ENCODE peak calls at places on chromosomes 6 and 20, in seven cellular contexts. Y is non-pigmented ciliary epithelial cell, P is ecto neural progenitor cell, I is adipocyte, L is Panc1, E is HCEC 1CT, T is HCT116. Z is an unnamed sample.

GRCh38 chr6:30836431-30836866 is 47.9 kb upstream of the DDR1 start:
- DNase-seq in I (peak), T (no peak), P (no peak), L (no peak), Y (no peak), E (peak), Z (peak)

GRCh38 chr20:12358655-12359009 is 440.9 kb downstream of the BTBD3 start:
- DNase-seq in I (no peak), P (no peak), L (no peak), T (no peak), Y (no peak), E (no peak), Z (no peak)

GRCh38 chr6:67814262-67814661 is 820.8 kb upstream of the ADGRB3 start:
- DNase-seq in L (no peak), I (no peak), T (no peak), P (no peak), E (no peak), Y (no peak), Z (no peak)

GRCh38 chr6:144725731-144726522 is 440.8 kb downstream of the UTRN start:
- DNase-seq in P (no peak), T (no peak), L (no peak), Y (no peak), I (no peak), E (no peak), Z (no peak)

GRCh38 chr6:72260489-72260888 is 361.4 kb upstream of the KCNQ5 start:
- DNase-seq in P (no peak), I (peak), T (no peak), E (no peak), Y (no peak), L (no peak), Z (peak)

GRCh38 chr6:125097186-125097585 is 56.4 kb upstream of the TPD52L1 start:
- DNase-seq in L (no peak), Y (no peak), E (no peak), T (no peak), P (no peak), I (no peak), Z (no peak)

GRCh38 chr20:63917811-63918210 is 22.9 kb downstream of the DNAJC5 start:
- DNase-seq in T (no peak), I (no peak), P (no peak), E (no peak), Y (no peak), L (no peak), Z (no peak)

GRCh38 chr20:41221614-41222218 is 84.4 kb downstream of the PLCG1 start:
- DNase-seq in Y (no peak), I (no peak), L (no peak), T (no peak), P (no peak), E (no peak), Z (no peak)

GRCh38 chr6:118097576-118097975 is 190.5 kb downstream of the SLC35F1 start:
- DNase-seq in T (no peak), L (no peak), Y (no peak), P (no peak), I (no peak), E (no peak), Z (no peak)

GRCh38 chr20:38728237-38728761 is 4.0 kb downstream of the SLC32A1 start:
- DNase-seq in P (peak), L (no peak), I (no peak), E (no peak), Y (no peak), T (no peak), Z (no peak)

GRCh38 chr20:36132802-36133211 is 21.7 kb upstream of the EPB41L1 start:
- DNase-seq in E (no peak), Y (no peak), L (no peak), I (no peak), T (no peak), P (no peak), Z (no peak)

GRCh38 chr20:58289143-58289542 is 20.4 kb upstream of the RAB22A start:
- DNase-seq in I (no peak), E (no peak), Y (no peak), L (no peak), P (no peak), T (no peak), Z (no peak)

GRCh38 chr6:42131531-42131930 is 10.9 kb downstream of the C6orf132 start:
- DNase-seq in T (no peak), E (peak), I (peak), P (no peak), L (no peak), Y (peak), Z (peak)

GRCh38 chr6:136579800-136580199 is 29.6 kb upstream of the MAP7 start:
- DNase-seq in L (no peak), Y (no peak), I (no peak), T (no peak), P (no peak), E (peak), Z (peak)

GRCh38 chr20:32396656-32397160 is 38.6 kb downstream of the ASXL1 start:
- DNase-seq in E (peak), P (no peak), L (no peak), Y (no peak), I (peak), T (no peak), Z (no peak)

GRCh38 chr20:33516882-33517281 is 27.0 kb downstream of the CBFA2T2 start:
- DNase-seq in I (peak), Y (no peak), T (no peak), P (no peak), L (no peak), E (no peak), Z (peak)

GRCh38 chr6:30914854-30915590 is 984 bp downstream of the VARS2 start:
- DNase-seq in T (no peak), L (no peak), E (no peak), I (no peak), Y (no peak), P (no peak), Z (no peak)

GRCh38 chr20:57612436-57612835 is 7.8 kb downstream of the ZBP1 start:
- DNase-seq in Y (no peak), P (no peak), T (no peak), L (no peak), I (no peak), E (no peak), Z (no peak)

GRCh38 chr6:100892693-100893092 is 11.6 kb upstream of the ASCC3 start:
- DNase-seq in L (no peak), I (no peak), T (no peak), P (peak), Y (no peak), E (no peak), Z (no peak)

GRCh38 chr6:139940741-139941712 is 566.6 kb upstream of the CITED2 start:
- DNase-seq in I (peak), L (no peak), T (no peak), P (no peak), Y (no peak), E (no peak), Z (peak)

GRCh38 chr20:32497589-32498224 is 87.4 kb downstream of the NOL4L start:
- DNase-seq in L (no peak), I (no peak), Y (no peak), E (no peak), T (no peak), P (no peak), Z (no peak)

GRCh38 chr6:81863123-81863522 is 110.6 kb upstream of the TENT5A start:
- DNase-seq in I (no peak), L (no peak), E (no peak), P (no peak), Y (no peak), T (no peak), Z (no peak)